ENCODE peak calls at places on chromosome 14, in five cellular contexts. O is ELR; S is amniotic stem cell; Q is effector CD8-positive, alpha-beta T cell; X is activated naive CD4-positive, alpha-beta T cell. T is an unnamed sample.

GRCh38 chr14:61106627-61107147 is 125.6 kb downstream of the SLC38A6 start:
- DNase-seq in O (peak; percentile 26), S (no peak), Q (no peak), X (no peak), T (no peak)

GRCh38 chr14:68986926-68987652 is 8.0 kb upstream of the ACTN1 start:
- DNase-seq in Q (no peak), S (no peak), X (no peak), O (peak; percentile 45), T (no peak)

GRCh38 chr14:55581011-55581806 is 1.2 kb downstream of the KTN1 start:
- DNase-seq in S (no peak), X (peak; percentile 2), Q (peak; percentile 21), O (peak; percentile 70), T (peak; percentile 44)

GRCh38 chr14:39372656-39373055 is 59.6 kb downstream of the FBXO33 start:
- DNase-seq in Q (no peak), O (peak; percentile 56), X (no peak), S (no peak), T (no peak)

GRCh38 chr14:76168531-76168930 is 16.8 kb downstream of the GPATCH2L start:
- DNase-seq in O (peak; percentile 63), Q (no peak), S (no peak), X (no peak), T (no peak)

GRCh38 chr14:97251423-97252155 is 454.4 kb downstream of the VRK1 start:
- DNase-seq in Q (no peak), X (no peak), S (no peak), O (no peak), T (no peak)

GRCh38 chr14:77177623-77178185 is 3.9 kb upstream of the TMEM63C start:
- DNase-seq in Q (no peak), X (no peak), S (no peak), O (no peak), T (no peak)

GRCh38 chr14:96149131-96149530 is 55.5 kb upstream of the BDKRB2 start:
- DNase-seq in O (no peak), X (no peak), Q (no peak), S (no peak), T (no peak)

GRCh38 chr14:64639340-64639821 is 64.8 kb upstream of the PLEKHG3 start:
- DNase-seq in S (no peak), O (no peak), X (no peak), Q (no peak), T (no peak)

GRCh38 chr14:30214456-30215090 is 286.9 kb upstream of the PRKD1 start:
- DNase-seq in O (peak; percentile 78), S (peak; percentile 63), Q (no peak), X (no peak), T (no peak)

GRCh38 chr14:20215196-20215595 is 8.3 kb upstream of the OR11H6 start:
- DNase-seq in X (no peak), S (no peak), O (no peak), Q (no peak), T (no peak)

GRCh38 chr14:64935508-64935907 is 7.0 kb downstream of the GPX2 start:
- DNase-seq in X (no peak), Q (no peak), S (no peak), O (no peak), T (no peak)

GRCh38 chr14:29278301-29278700 is 511.7 kb downstream of the FOXG1 start:
- DNase-seq in S (no peak), O (no peak), X (no peak), Q (no peak), T (no peak)

GRCh38 chr14:89667983-89668382 is 250.9 kb upstream of the FOXN3 start:
- DNase-seq in S (no peak), X (no peak), Q (no peak), O (no peak), T (no peak)

GRCh38 chr14:69814397-69814796 is 17.4 kb upstream of the SLC10A1 start:
- DNase-seq in X (no peak), Q (no peak), S (no peak), O (no peak), T (no peak)

GRCh38 chr14:79186523-79186922 is 1016.4 kb downstream of the NRXN3 start:
- DNase-seq in X (no peak), Q (no peak), S (no peak), O (peak; percentile 1), T (no peak)

GRCh38 chr14:64107438-64107837 is 186.7 kb downstream of the ESR2 start:
- DNase-seq in S (no peak), O (no peak), X (no peak), Q (no peak), T (no peak)

GRCh38 chr14:88504602-88505001 is 50.2 kb downstream of the PTPN21 start:
- DNase-seq in X (no peak), O (no peak), Q (no peak), S (no peak), T (no peak)

GRCh38 chr14:104267895-104268294 is 129.5 kb downstream of the KIF26A start:
- DNase-seq in S (no peak), O (no peak), Q (no peak), X (no peak), T (peak; percentile 41)

GRCh38 chr14:22886500-22887259 is 3.7 kb downstream of the REM2 start:
- DNase-seq in X (no peak), S (no peak), O (peak; percentile 77), Q (peak; percentile 45), T (peak; percentile 87)

GRCh38 chr14:85366226-85366625 is 163.7 kb upstream of the FLRT2 start:
- DNase-seq in O (no peak), Q (no peak), X (no peak), S (no peak), T (no peak)

T was measured in transverse colon.